ENCODE peak calls at places on chromosomes 3 and 15, in nine cellular contexts. T, U, J, G, O, M, W, S and K are unnamed samples.

GRCh38 chr3:126399348-126399730 is 4.6 kb downstream of the CFAP100 start:
- DNase-seq in T (no peak), U (no peak), J (no peak), G (no peak), O (no peak), M (no peak), W (no peak), S (no peak), K (no peak)

GRCh38 chr3:39107874-39108308 is 411 bp downstream of the TTC21A start:
- DNase-seq in T (no peak), U (no peak), J (no peak), G (no peak), O (no peak), M (no peak), W (no peak), S (no peak), K (no peak)

GRCh38 chr3:98395111-98395510 is 4.6 kb downstream of the OR5K3 start:
- DNase-seq in T (no peak), U (no peak), J (no peak), G (no peak), O (no peak), M (no peak), W (no peak), S (no peak), K (no peak)

GRCh38 chr3:45993421-45994027 is 2.1 kb downstream of the FYCO1 start:
- DNase-seq in T (no peak), U (no peak), J (peak; percentile 45), G (peak; percentile 17), O (no peak), M (no peak), W (no peak), S (no peak), K (no peak)

GRCh38 chr3:14832975-14833722 is 14.4 kb downstream of the FGD5 start:
- DNase-seq in T (no peak), U (no peak), J (no peak), G (no peak), O (no peak), M (no peak), W (no peak), S (no peak), K (no peak)

GRCh38 chr15:49847937-49848823 is 227.3 kb downstream of the DTWD1 start:
- DNase-seq in T (no peak), U (no peak), J (peak; percentile 98), G (no peak), O (no peak), M (peak; percentile 98), W (no peak), S (no peak), K (no peak)

GRCh38 chr3:180744226-180744625 is 64.9 kb upstream of the CCDC39 start:
- DNase-seq in T (no peak), U (no peak), J (no peak), G (no peak), O (no peak), M (no peak), W (no peak), S (no peak), K (no peak)

GRCh38 chr15:45891766-45892165 is 256.9 kb downstream of the SQOR start:
- DNase-seq in T (peak; percentile 34), U (no peak), J (no peak), G (no peak), O (no peak), M (no peak), W (peak; percentile 42), S (no peak), K (no peak)

GRCh38 chr3:78116874-78117273 is 1077.0 kb downstream of the ROBO2 start:
- DNase-seq in T (no peak), U (no peak), J (peak; percentile 95), G (no peak), O (no peak), M (peak; percentile 80), W (peak; percentile 44), S (no peak), K (no peak)